ENCODE peak calls at places on chromosomes 7 and 10, in five cellular contexts. One of them, this sample, is unnamed.

GRCh38 chr7:33901847-33902246 is 3.5 kb upstream of the BMPER start:
- DNase-seq in naive thymus-derived CD8-positive, alpha-beta T cell: no peak
- DNase-seq in gastrocnemius medialis: no peak
- DNase-seq in activated CD8-positive, alpha-beta memory T cell treated with anti-CD3 and anti-CD28 coated beads for 48 hours: no peak
- DNase-seq in mucosa of descending colon: no peak
- DNase-seq in this sample: no peak

GRCh38 chr10:63940277-63940972 is 419.2 kb downstream of the REEP3 start:
- DNase-seq in activated CD8-positive, alpha-beta memory T cell treated with anti-CD3 and anti-CD28 coated beads for 48 hours: no peak
- DNase-seq in mucosa of descending colon: no peak
- DNase-seq in gastrocnemius medialis: no peak
- DNase-seq in naive thymus-derived CD8-positive, alpha-beta T cell: no peak
- DNase-seq in this sample: no peak

GRCh38 chr10:96840841-96841518 is 8.9 kb downstream of the LCOR start:
- DNase-seq in mucosa of descending colon: no peak
- DNase-seq in activated CD8-positive, alpha-beta memory T cell treated with anti-CD3 and anti-CD28 coated beads for 48 hours: no peak
- DNase-seq in naive thymus-derived CD8-positive, alpha-beta T cell: no peak
- DNase-seq in gastrocnemius medialis: no peak
- DNase-seq in this sample: peak; percentile 21

GRCh38 chr10:23345861-23346260 is 1.3 kb upstream of the C10orf67 start:
- DNase-seq in naive thymus-derived CD8-positive, alpha-beta T cell: no peak
- DNase-seq in mucosa of descending colon: no peak
- DNase-seq in gastrocnemius medialis: no peak
- DNase-seq in activated CD8-positive, alpha-beta memory T cell treated with anti-CD3 and anti-CD28 coated beads for 48 hours: no peak
- DNase-seq in this sample: no peak

GRCh38 chr10:22103701-22104100 is 100.2 kb upstream of the DNAJC1 start:
- DNase-seq in gastrocnemius medialis: no peak
- DNase-seq in activated CD8-positive, alpha-beta memory T cell treated with anti-CD3 and anti-CD28 coated beads for 48 hours: no peak
- DNase-seq in naive thymus-derived CD8-positive, alpha-beta T cell: no peak
- DNase-seq in mucosa of descending colon: no peak
- DNase-seq in this sample: peak; percentile 6

GRCh38 chr7:4058158-4058557 is 623.9 kb upstream of the FOXK1 start:
- DNase-seq in gastrocnemius medialis: no peak
- DNase-seq in naive thymus-derived CD8-positive, alpha-beta T cell: no peak
- DNase-seq in activated CD8-positive, alpha-beta memory T cell treated with anti-CD3 and anti-CD28 coated beads for 48 hours: no peak
- DNase-seq in mucosa of descending colon: no peak
- DNase-seq in this sample: no peak

GRCh38 chr7:1670894-1671875 is 1.1 kb downstream of the ELFN1 start:
- DNase-seq in gastrocnemius medialis: peak; percentile 3
- DNase-seq in activated CD8-positive, alpha-beta memory T cell treated with anti-CD3 and anti-CD28 coated beads for 48 hours: no peak
- DNase-seq in mucosa of descending colon: peak; percentile 7
- DNase-seq in naive thymus-derived CD8-positive, alpha-beta T cell: no peak
- DNase-seq in this sample: no peak

GRCh38 chr10:11783558-11783865 is 39.6 kb upstream of the PROSER2 start:
- DNase-seq in activated CD8-positive, alpha-beta memory T cell treated with anti-CD3 and anti-CD28 coated beads for 48 hours: no peak
- DNase-seq in mucosa of descending colon: no peak
- DNase-seq in naive thymus-derived CD8-positive, alpha-beta T cell: no peak
- DNase-seq in gastrocnemius medialis: no peak
- DNase-seq in this sample: no peak

GRCh38 chr10:1962025-1962424 is 224.7 kb upstream of the ADARB2 start:
- DNase-seq in naive thymus-derived CD8-positive, alpha-beta T cell: no peak
- DNase-seq in mucosa of descending colon: no peak
- DNase-seq in activated CD8-positive, alpha-beta memory T cell treated with anti-CD3 and anti-CD28 coated beads for 48 hours: no peak
- DNase-seq in gastrocnemius medialis: no peak
- DNase-seq in this sample: no peak

GRCh38 chr10:34186013-34186412 is 629.1 kb downstream of the PARD3 start:
- DNase-seq in gastrocnemius medialis: no peak
- DNase-seq in activated CD8-positive, alpha-beta memory T cell treated with anti-CD3 and anti-CD28 coated beads for 48 hours: no peak
- DNase-seq in mucosa of descending colon: no peak
- DNase-seq in naive thymus-derived CD8-positive, alpha-beta T cell: no peak
- DNase-seq in this sample: no peak

GRCh38 chr10:61628199-61628874 is 34.4 kb upstream of the CABCOCO1 start:
- DNase-seq in naive thymus-derived CD8-positive, alpha-beta T cell: no peak
- DNase-seq in mucosa of descending colon: no peak
- DNase-seq in gastrocnemius medialis: no peak
- DNase-seq in activated CD8-positive, alpha-beta memory T cell treated with anti-CD3 and anti-CD28 coated beads for 48 hours: no peak
- DNase-seq in this sample: no peak

GRCh38 chr7:116447980-116448839 is 51.3 kb upstream of the CAV2 start:
- DNase-seq in activated CD8-positive, alpha-beta memory T cell treated with anti-CD3 and anti-CD28 coated beads for 48 hours: no peak
- DNase-seq in gastrocnemius medialis: no peak
- DNase-seq in naive thymus-derived CD8-positive, alpha-beta T cell: no peak
- DNase-seq in mucosa of descending colon: no peak
- DNase-seq in this sample: no peak

GRCh38 chr7:134513169-134513752 is 14.1 kb upstream of the AKR1B10 start:
- DNase-seq in gastrocnemius medialis: peak; percentile 34
- DNase-seq in naive thymus-derived CD8-positive, alpha-beta T cell: no peak
- DNase-seq in activated CD8-positive, alpha-beta memory T cell treated with anti-CD3 and anti-CD28 coated beads for 48 hours: no peak
- DNase-seq in mucosa of descending colon: no peak
- DNase-seq in this sample: peak; percentile 3

GRCh38 chr10:22438714-22439113 is 93.4 kb downstream of the SPAG6 start:
- DNase-seq in mucosa of descending colon: no peak
- DNase-seq in activated CD8-positive, alpha-beta memory T cell treated with anti-CD3 and anti-CD28 coated beads for 48 hours: no peak
- DNase-seq in naive thymus-derived CD8-positive, alpha-beta T cell: no peak
- DNase-seq in gastrocnemius medialis: no peak
- DNase-seq in this sample: no peak

GRCh38 chr7:35691827-35692307 is 3.1 kb downstream of the HERPUD2 start:
- DNase-seq in mucosa of descending colon: no peak
- DNase-seq in naive thymus-derived CD8-positive, alpha-beta T cell: peak; percentile 27
- DNase-seq in activated CD8-positive, alpha-beta memory T cell treated with anti-CD3 and anti-CD28 coated beads for 48 hours: no peak
- DNase-seq in gastrocnemius medialis: no peak
- DNase-seq in this sample: no peak

GRCh38 chr10:33630761-33631160 is 296.3 kb upstream of the NRP1 start:
- DNase-seq in naive thymus-derived CD8-positive, alpha-beta T cell: no peak
- DNase-seq in mucosa of descending colon: no peak
- DNase-seq in activated CD8-positive, alpha-beta memory T cell treated with anti-CD3 and anti-CD28 coated beads for 48 hours: no peak
- DNase-seq in gastrocnemius medialis: no peak
- DNase-seq in this sample: no peak

GRCh38 chr7:152086513-152086912 is 61.0 kb downstream of the GALNT11 start:
- DNase-seq in mucosa of descending colon: no peak
- DNase-seq in naive thymus-derived CD8-positive, alpha-beta T cell: no peak
- DNase-seq in activated CD8-positive, alpha-beta memory T cell treated with anti-CD3 and anti-CD28 coated beads for 48 hours: no peak
- DNase-seq in gastrocnemius medialis: no peak
- DNase-seq in this sample: no peak